ENCODE peak calls at places on chromosome 4, in seven cellular contexts. One of them, this sample, is unnamed.

GRCh38 chr4:6200011-6200921 is at the start of gene JAKMIP1:
- DNase-seq in cardiac fibroblast: peak; percentile 37
- DNase-seq in upper lobe of right lung: peak; percentile 88
- DNase-seq in GM13977: peak; percentile 98
- DNase-seq in omental fat pad: no peak
- DNase-seq in astrocyte of the spinal cord: peak; percentile 28
- DNase-seq in MCF 10A: no peak
- DNase-seq in this sample: peak; percentile 33

GRCh38 chr4:51831133-51831532 is 11.8 kb upstream of the DCUN1D4 start:
- DNase-seq in GM13977: peak; percentile 25
- DNase-seq in astrocyte of the spinal cord: peak; percentile 53
- DNase-seq in cardiac fibroblast: peak; percentile 70
- DNase-seq in omental fat pad: peak; percentile 40
- DNase-seq in MCF 10A: peak; percentile 69
- DNase-seq in upper lobe of right lung: peak; percentile 73
- DNase-seq in this sample: peak; percentile 55

GRCh38 chr4:141711211-141711610 is 74.8 kb downstream of the IL15 start:
- DNase-seq in upper lobe of right lung: no peak
- DNase-seq in MCF 10A: peak; percentile 49
- DNase-seq in cardiac fibroblast: peak; percentile 71
- DNase-seq in astrocyte of the spinal cord: peak; percentile 52
- DNase-seq in GM13977: no peak
- DNase-seq in omental fat pad: no peak
- DNase-seq in this sample: peak; percentile 54

GRCh38 chr4:146477054-146477453 is 44.7 kb downstream of the SLC10A7 start:
- DNase-seq in omental fat pad: no peak
- DNase-seq in astrocyte of the spinal cord: peak; percentile 16
- DNase-seq in upper lobe of right lung: no peak
- DNase-seq in MCF 10A: no peak
- DNase-seq in cardiac fibroblast: peak; percentile 40
- DNase-seq in GM13977: no peak
- DNase-seq in this sample: no peak

GRCh38 chr4:26992657-26993361 is 132.2 kb downstream of the STIM2 start:
- DNase-seq in omental fat pad: no peak
- DNase-seq in upper lobe of right lung: no peak
- DNase-seq in cardiac fibroblast: peak; percentile 50
- DNase-seq in MCF 10A: peak; percentile 16
- DNase-seq in GM13977: peak; percentile 55
- DNase-seq in astrocyte of the spinal cord: peak; percentile 71
- DNase-seq in this sample: peak; percentile 70

GRCh38 chr4:2042207-2042946 is 16.8 kb upstream of the NAT8L start:
- DNase-seq in astrocyte of the spinal cord: no peak
- DNase-seq in omental fat pad: peak; percentile 21
- DNase-seq in cardiac fibroblast: no peak
- DNase-seq in upper lobe of right lung: peak; percentile 69
- DNase-seq in GM13977: peak; percentile 86
- DNase-seq in MCF 10A: no peak
- DNase-seq in this sample: no peak

GRCh38 chr4:144645102-144645469 is 870 bp upstream of the HHIP start:
- DNase-seq in GM13977: no peak
- DNase-seq in astrocyte of the spinal cord: peak; percentile 35
- DNase-seq in omental fat pad: no peak
- DNase-seq in upper lobe of right lung: peak; percentile 77
- DNase-seq in cardiac fibroblast: peak; percentile 54
- DNase-seq in MCF 10A: no peak
- DNase-seq in this sample: no peak

GRCh38 chr4:77715414-77716290 is 103.5 kb downstream of the CNOT6L start:
- DNase-seq in astrocyte of the spinal cord: no peak
- DNase-seq in MCF 10A: no peak
- DNase-seq in GM13977: no peak
- DNase-seq in omental fat pad: no peak
- DNase-seq in upper lobe of right lung: no peak
- DNase-seq in cardiac fibroblast: no peak
- DNase-seq in this sample: no peak

GRCh38 chr4:82780398-82781231 is 18.0 kb downstream of the SCD5 start:
- DNase-seq in GM13977: no peak
- DNase-seq in omental fat pad: peak; percentile 38
- DNase-seq in MCF 10A: peak; percentile 79
- DNase-seq in astrocyte of the spinal cord: peak; percentile 90
- DNase-seq in upper lobe of right lung: peak; percentile 78
- DNase-seq in cardiac fibroblast: peak; percentile 68
- DNase-seq in this sample: peak; percentile 49

GRCh38 chr4:80417019-80417418 is 81.5 kb downstream of the CFAP299 start:
- DNase-seq in cardiac fibroblast: no peak
- DNase-seq in MCF 10A: no peak
- DNase-seq in GM13977: no peak
- DNase-seq in omental fat pad: no peak
- DNase-seq in astrocyte of the spinal cord: no peak
- DNase-seq in upper lobe of right lung: no peak
- DNase-seq in this sample: no peak

GRCh38 chr4:51997647-51998046 is 22.5 kb downstream of the LRRC66 start:
- DNase-seq in GM13977: no peak
- DNase-seq in cardiac fibroblast: no peak
- DNase-seq in upper lobe of right lung: no peak
- DNase-seq in omental fat pad: no peak
- DNase-seq in astrocyte of the spinal cord: no peak
- DNase-seq in MCF 10A: no peak
- DNase-seq in this sample: peak; percentile 2

GRCh38 chr4:113760094-113760851 is 1.3 kb downstream of the CAMK2D start:
- DNase-seq in upper lobe of right lung: peak; percentile 67
- DNase-seq in astrocyte of the spinal cord: peak; percentile 62
- DNase-seq in MCF 10A: peak; percentile 62
- DNase-seq in cardiac fibroblast: peak; percentile 68
- DNase-seq in omental fat pad: peak; percentile 43
- DNase-seq in GM13977: no peak
- DNase-seq in this sample: peak; percentile 63

GRCh38 chr4:53644607-53645006 is 53.3 kb upstream of the LNX1 start:
- DNase-seq in upper lobe of right lung: peak; percentile 72
- DNase-seq in GM13977: no peak
- DNase-seq in omental fat pad: no peak
- DNase-seq in astrocyte of the spinal cord: no peak
- DNase-seq in cardiac fibroblast: no peak
- DNase-seq in MCF 10A: no peak
- DNase-seq in this sample: no peak

GRCh38 chr4:168390041-168390440 is 71.5 kb upstream of the DDX60 start:
- DNase-seq in upper lobe of right lung: no peak
- DNase-seq in GM13977: no peak
- DNase-seq in MCF 10A: no peak
- DNase-seq in cardiac fibroblast: no peak
- DNase-seq in astrocyte of the spinal cord: no peak
- DNase-seq in omental fat pad: no peak
- DNase-seq in this sample: no peak

GRCh38 chr4:158122501-158122900 is 50.3 kb downstream of the GASK1B start:
- DNase-seq in astrocyte of the spinal cord: peak; percentile 32
- DNase-seq in omental fat pad: no peak
- DNase-seq in upper lobe of right lung: no peak
- DNase-seq in GM13977: no peak
- DNase-seq in MCF 10A: no peak
- DNase-seq in cardiac fibroblast: peak; percentile 47
- DNase-seq in this sample: peak; percentile 77

GRCh38 chr4:10737335-10737734 is 52.8 kb upstream of the CLNK start:
- DNase-seq in GM13977: no peak
- DNase-seq in MCF 10A: peak; percentile 13
- DNase-seq in astrocyte of the spinal cord: peak; percentile 68
- DNase-seq in omental fat pad: no peak
- DNase-seq in cardiac fibroblast: no peak
- DNase-seq in upper lobe of right lung: no peak
- DNase-seq in this sample: peak; percentile 75

GRCh38 chr4:54063737-54064316 is 578 bp downstream of the CHIC2 start:
- DNase-seq in upper lobe of right lung: peak; percentile 74
- DNase-seq in GM13977: peak; percentile 48
- DNase-seq in MCF 10A: peak; percentile 27
- DNase-seq in omental fat pad: no peak
- DNase-seq in astrocyte of the spinal cord: no peak
- DNase-seq in cardiac fibroblast: peak; percentile 31
- DNase-seq in this sample: no peak

GRCh38 chr4:172514801-172515200 is 653.8 kb upstream of the GALNT7 start:
- DNase-seq in cardiac fibroblast: no peak
- DNase-seq in GM13977: no peak
- DNase-seq in astrocyte of the spinal cord: peak; percentile 37
- DNase-seq in omental fat pad: no peak
- DNase-seq in upper lobe of right lung: no peak
- DNase-seq in MCF 10A: no peak
- DNase-seq in this sample: no peak

GRCh38 chr4:125734504-125734903 is 419.7 kb downstream of the FAT4 start:
- DNase-seq in GM13977: no peak
- DNase-seq in cardiac fibroblast: no peak
- DNase-seq in MCF 10A: no peak
- DNase-seq in omental fat pad: no peak
- DNase-seq in astrocyte of the spinal cord: no peak
- DNase-seq in upper lobe of right lung: no peak
- DNase-seq in this sample: no peak

GRCh38 chr4:188110741-188111458 is 1.5 kb upstream of the TRIML2 start:
- DNase-seq in MCF 10A: peak; percentile 54
- DNase-seq in astrocyte of the spinal cord: no peak
- DNase-seq in upper lobe of right lung: no peak
- DNase-seq in GM13977: no peak
- DNase-seq in cardiac fibroblast: peak; percentile 62
- DNase-seq in omental fat pad: no peak
- DNase-seq in this sample: peak; percentile 43

GRCh38 chr4:148795156-148795864 is 353.1 kb upstream of the NR3C2 start:
- DNase-seq in omental fat pad: no peak
- DNase-seq in astrocyte of the spinal cord: peak; percentile 30
- DNase-seq in GM13977: no peak
- DNase-seq in cardiac fibroblast: peak; percentile 65
- DNase-seq in MCF 10A: no peak
- DNase-seq in upper lobe of right lung: peak; percentile 66
- DNase-seq in this sample: no peak

DNA sequence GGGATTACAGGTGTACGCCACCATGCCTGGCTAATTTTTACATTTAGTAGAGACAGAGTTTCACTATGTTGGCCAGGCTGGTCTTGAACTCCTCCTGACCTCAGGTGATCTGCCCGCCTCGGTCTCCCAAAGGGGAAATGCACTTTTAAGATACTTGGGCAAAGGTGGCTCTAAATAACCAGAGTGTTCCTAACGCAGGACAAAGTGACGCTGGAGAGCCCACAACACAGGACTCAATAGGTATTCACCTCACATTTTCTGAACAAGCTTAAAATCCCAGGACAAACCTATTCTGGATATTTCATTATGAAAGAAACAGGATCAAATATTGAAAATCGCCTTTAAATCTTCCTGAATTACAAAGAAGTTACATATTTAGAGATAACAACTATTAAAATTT is 69.0 kb downstream of the WDFY3 start:
- DNase-seq in GM13977: no peak
- DNase-seq in MCF 10A: no peak
- DNase-seq in cardiac fibroblast: no peak
- DNase-seq in upper lobe of right lung: no peak
- DNase-seq in omental fat pad: no peak
- DNase-seq in astrocyte of the spinal cord: no peak
- DNase-seq in this sample: no peak
- TF ChIP-seq CTCF in GM13977: no peak
- TF ChIP-seq CTCF in MCF 10A: no peak
- TF ChIP-seq CTCF in cardiac fibroblast: no peak
- TF ChIP-seq CTCF in upper lobe of right lung: no peak
- TF ChIP-seq CTCF in omental fat pad: no peak
- TF ChIP-seq CTCF in astrocyte of the spinal cord: no peak
- TF ChIP-seq CTCF in this sample: no peak

GRCh38 chr4:88802138-88802537 is 104.5 kb upstream of the NAP1L5 start:
- DNase-seq in astrocyte of the spinal cord: no peak
- DNase-seq in omental fat pad: no peak
- DNase-seq in GM13977: no peak
- DNase-seq in cardiac fibroblast: no peak
- DNase-seq in upper lobe of right lung: no peak
- DNase-seq in MCF 10A: no peak
- DNase-seq in this sample: no peak

GRCh38 chr4:88797725-88798124 is 100.1 kb upstream of the NAP1L5 start:
- DNase-seq in upper lobe of right lung: no peak
- DNase-seq in astrocyte of the spinal cord: no peak
- DNase-seq in GM13977: no peak
- DNase-seq in cardiac fibroblast: no peak
- DNase-seq in omental fat pad: no peak
- DNase-seq in MCF 10A: no peak
- DNase-seq in this sample: no peak

GRCh38 chr4:88796545-88796944 is 98.9 kb upstream of the NAP1L5 start:
- DNase-seq in astrocyte of the spinal cord: no peak
- DNase-seq in GM13977: no peak
- DNase-seq in cardiac fibroblast: no peak
- DNase-seq in MCF 10A: no peak
- DNase-seq in omental fat pad: no peak
- DNase-seq in upper lobe of right lung: no peak
- DNase-seq in this sample: no peak

GRCh38 chr4:88802585-88803285 is 105.1 kb upstream of the NAP1L5 start:
- DNase-seq in astrocyte of the spinal cord: no peak
- DNase-seq in omental fat pad: no peak
- DNase-seq in GM13977: no peak
- DNase-seq in cardiac fibroblast: peak; percentile 49
- DNase-seq in MCF 10A: no peak
- DNase-seq in upper lobe of right lung: no peak
- DNase-seq in this sample: no peak

GRCh38 chr4:88799900-88800299 is 102.3 kb upstream of the NAP1L5 start:
- DNase-seq in upper lobe of right lung: no peak
- DNase-seq in GM13977: no peak
- DNase-seq in cardiac fibroblast: no peak
- DNase-seq in MCF 10A: no peak
- DNase-seq in omental fat pad: no peak
- DNase-seq in astrocyte of the spinal cord: no peak
- DNase-seq in this sample: no peak
- TF ChIP-seq CTCF in upper lobe of right lung: no peak
- TF ChIP-seq CTCF in GM13977: no peak
- TF ChIP-seq CTCF in cardiac fibroblast: no peak
- TF ChIP-seq CTCF in MCF 10A: no peak
- TF ChIP-seq CTCF in omental fat pad: no peak
- TF ChIP-seq CTCF in astrocyte of the spinal cord: no peak
- TF ChIP-seq CTCF in this sample: no peak

DNA sequence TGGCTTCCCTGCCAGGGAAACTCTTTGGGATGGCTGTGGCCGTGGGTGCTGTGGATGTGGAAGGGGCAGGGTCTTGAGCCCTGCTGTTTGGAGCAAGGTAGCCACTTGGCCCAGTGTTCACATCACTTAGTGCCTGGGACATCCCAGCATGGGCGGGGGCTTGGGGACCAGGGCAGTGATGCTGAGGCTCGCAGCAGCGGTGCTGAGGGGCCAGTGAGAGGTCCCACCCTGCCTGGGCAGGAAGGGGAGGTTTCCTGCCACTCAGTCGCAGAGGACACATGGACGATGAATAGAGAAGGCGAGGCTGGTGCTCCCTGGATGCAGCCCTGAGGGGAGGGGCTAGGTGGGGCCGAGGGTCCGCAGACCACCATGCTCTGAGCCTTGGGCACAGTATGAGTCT is 25.7 kb downstream of the DOK7 start:
- DNase-seq in GM13977: no peak
- DNase-seq in cardiac fibroblast: no peak
- DNase-seq in astrocyte of the spinal cord: no peak
- DNase-seq in upper lobe of right lung: no peak
- DNase-seq in omental fat pad: no peak
- DNase-seq in MCF 10A: no peak
- DNase-seq in this sample: no peak
- TF ChIP-seq CTCF in GM13977: no peak
- TF ChIP-seq CTCF in cardiac fibroblast: no peak
- TF ChIP-seq CTCF in astrocyte of the spinal cord: no peak
- TF ChIP-seq CTCF in upper lobe of right lung: no peak
- TF ChIP-seq CTCF in omental fat pad: no peak
- TF ChIP-seq CTCF in MCF 10A: no peak
- TF ChIP-seq CTCF in this sample: no peak

DNA sequence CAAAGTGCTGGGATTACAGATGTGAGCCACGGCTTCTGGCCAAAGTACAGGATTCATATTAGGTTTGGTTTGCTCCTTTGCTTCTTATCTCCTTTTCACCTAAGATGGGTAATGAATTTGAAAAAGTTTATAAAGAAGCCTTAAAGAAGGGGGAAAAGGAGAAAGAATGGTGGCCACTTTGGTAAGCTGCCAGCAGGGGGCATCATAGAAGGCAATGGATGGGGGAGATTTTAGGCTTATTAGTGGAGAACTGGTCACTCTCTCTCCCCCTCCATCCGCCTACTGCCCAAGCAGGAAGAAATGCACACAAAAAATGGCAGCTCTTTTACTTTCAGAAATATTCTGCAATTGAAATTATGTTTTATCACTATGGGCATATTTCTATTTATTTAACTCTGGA is 32.0 kb downstream of the SPARCL1 start:
- DNase-seq in cardiac fibroblast: no peak
- DNase-seq in MCF 10A: peak; percentile 27
- DNase-seq in GM13977: no peak
- DNase-seq in astrocyte of the spinal cord: no peak
- DNase-seq in omental fat pad: no peak
- DNase-seq in upper lobe of right lung: no peak
- DNase-seq in this sample: peak; percentile 25
- TF ChIP-seq CTCF in cardiac fibroblast: peak; percentile 42
- TF ChIP-seq CTCF in MCF 10A: peak; percentile 28
- TF ChIP-seq CTCF in GM13977: peak; percentile 49
- TF ChIP-seq CTCF in astrocyte of the spinal cord: peak; percentile 41
- TF ChIP-seq CTCF in omental fat pad: no peak
- TF ChIP-seq CTCF in upper lobe of right lung: peak; percentile 36
- TF ChIP-seq CTCF in this sample: peak; percentile 53

This sample was measured in fibroblast of mammary gland.